ENCODE peak calls at places on chromosomes 16 and 17, in five cellular contexts. V, N, C, W and Q are unnamed samples.

GRCh38 chr17:78105101-78105500 is 23.5 kb downstream of the TMC6 start:
- DNase-seq in W (no peak), C (no peak), V (no peak), N (no peak), Q (no peak)

GRCh38 chr16:75251280-75252048 is at the start of gene BCAR1:
- DNase-seq in N (peak; percentile 96), W (no peak), V (peak; percentile 94), C (no peak), Q (no peak)

GRCh38 chr16:89586853-89587252 is 11.3 kb downstream of the CPNE7 start:
- DNase-seq in V (no peak), N (no peak), W (no peak), C (no peak), Q (no peak)

GRCh38 chr17:39753514-39754160 is 15.9 kb downstream of the GRB7 start:
- DNase-seq in V (peak; percentile 68), W (peak; percentile 59), C (no peak), N (peak; percentile 57), Q (peak; percentile 82)

GRCh38 chr16:90019543-90020259 is 445 bp upstream of the DBNDD1 start:
- DNase-seq in V (no peak), C (peak; percentile 19), N (peak; percentile 70), W (peak; percentile 40), Q (no peak)

GRCh38 chr17:246226-246625 is 64.8 kb upstream of the DOC2B start:
- DNase-seq in V (peak; percentile 31), W (no peak), N (no peak), C (no peak), Q (no peak)

GRCh38 chr17:81052199-81052997 is 17.4 kb downstream of the BAIAP2 start:
- DNase-seq in W (no peak), V (no peak), C (no peak), N (peak; percentile 51), Q (no peak)

GRCh38 chr17:75689441-75689873 is 22.3 kb downstream of the SAP30BP start:
- DNase-seq in N (no peak), W (no peak), V (no peak), C (peak; percentile 48), Q (no peak)

GRCh38 chr17:7219812-7220592 is at the start of the genes ACADVL and DLG4:
- DNase-seq in C (peak; percentile 74), W (peak; percentile 54), V (peak; percentile 96), N (peak; percentile 90), Q (peak; percentile 67)

GRCh38 chr17:82433560-82434215 is 15.3 kb upstream of the OGFOD3 start:
- DNase-seq in W (no peak), N (no peak), V (no peak), C (no peak), Q (no peak)

GRCh38 chr16:27969574-27969973 is 93.9 kb downstream of the GSG1L start:
- DNase-seq in N (no peak), W (no peak), V (no peak), C (no peak), Q (no peak)

GRCh38 chr17:57377094-57377493 is 120.8 kb downstream of the MSI2 start:
- DNase-seq in W (no peak), V (peak; percentile 92), C (no peak), N (no peak), Q (no peak)

GRCh38 chr17:7258731-7259554 is 3.3 kb downstream of the CLDN7 start:
- DNase-seq in W (no peak), V (peak; percentile 90), C (no peak), N (no peak), Q (no peak)

GRCh38 chr16:85778873-85779272 is 20.5 kb downstream of the EMC8 start:
- DNase-seq in V (no peak), C (no peak), N (no peak), W (no peak), Q (no peak)

GRCh38 chr17:80575057-80575875 is 30.6 kb downstream of the RPTOR start:
- DNase-seq in N (peak; percentile 93), V (peak; percentile 75), W (peak; percentile 95), C (peak; percentile 84), Q (peak; percentile 78)

GRCh38 chr17:38591759-38592241 is 14.0 kb downstream of the SRCIN1 start:
- DNase-seq in N (no peak), V (no peak), W (no peak), C (peak; percentile 7), Q (peak; percentile 81)

GRCh38 chr17:40820228-40820838 is 2.1 kb downstream of the KRT10 start:
- DNase-seq in W (no peak), V (no peak), N (no peak), C (no peak), Q (no peak)

GRCh38 chr16:75541236-75541635 is 5.3 kb upstream of the CHST5 start:
- DNase-seq in V (no peak), N (no peak), W (no peak), C (no peak), Q (no peak)

GRCh38 chr16:3096362-3096761 is 2.7 kb downstream of the ZSCAN10 start:
- DNase-seq in C (no peak), N (no peak), W (no peak), V (no peak), Q (no peak)

GRCh38 chr16:75921281-75921680 is 195.0 kb upstream of the CPHXL start:
- DNase-seq in N (peak; percentile 43), V (no peak), W (no peak), C (no peak), Q (no peak)

GRCh38 chr17:12519956-12520594 is 145.6 kb upstream of the MYOCD start:
- DNase-seq in W (no peak), C (no peak), V (no peak), N (no peak), Q (no peak)

GRCh38 chr16:27174007-27174406 is 29.3 kb upstream of the KDM8 start:
- DNase-seq in N (no peak), W (peak; percentile 27), C (peak; percentile 24), V (no peak), Q (peak; percentile 31)

GRCh38 chr17:78458739-78459335 is 80.4 kb downstream of the PGS1 start:
- DNase-seq in W (no peak), N (no peak), V (no peak), C (no peak), Q (no peak)

GRCh38 chr17:65554568-65555223 is 6.8 kb downstream of the AXIN2 start:
- DNase-seq in W (no peak), V (no peak), C (no peak), N (no peak), Q (no peak)

GRCh38 chr16:55665511-55665910 is 9.7 kb downstream of the SLC6A2 start:
- DNase-seq in N (no peak), W (no peak), V (no peak), C (no peak), Q (no peak)

GRCh38 chr16:85556456-85557082 is 56.6 kb upstream of the GSE1 start:
- DNase-seq in W (no peak), V (peak; percentile 63), C (peak; percentile 50), N (peak; percentile 67), Q (peak; percentile 51)

GRCh38 chr16:65600629-65601028 is 478.8 kb upstream of the CDH11 start:
- DNase-seq in N (no peak), V (no peak), C (no peak), W (no peak), Q (no peak)

GRCh38 chr16:4664538-4665418 is 28.6 kb upstream of the NUDT16L1 start:
- DNase-seq in W (peak; percentile 40), V (peak; percentile 94), N (peak; percentile 49), C (peak; percentile 68), Q (peak; percentile 76)

GRCh38 chr16:66295191-66295590 is 71.3 kb upstream of the CDH5 start:
- DNase-seq in W (no peak), C (no peak), V (no peak), N (no peak), Q (no peak)

GRCh38 chr17:33521784-33522183 is 228.7 kb upstream of the ASIC2 start:
- DNase-seq in V (no peak), N (peak; percentile 80), W (no peak), C (no peak), Q (no peak)

GRCh38 chr17:62714016-62714777 is 86.7 kb downstream of the MRC2 start:
- DNase-seq in C (no peak), V (no peak), N (peak; percentile 25), W (no peak), Q (no peak)

GRCh38 chr16:28526201-28527099 is 12.3 kb downstream of the NUPR1 start:
- DNase-seq in N (no peak), V (peak; percentile 86), C (no peak), W (no peak), Q (no peak)

GRCh38 chr16:1407749-1408148 is 6.8 kb downstream of the UNKL start:
- DNase-seq in C (no peak), N (no peak), V (no peak), W (no peak), Q (no peak)

GRCh38 chr16:56709686-56710040 is 20.3 kb upstream of the NUP93 start:
- DNase-seq in W (no peak), C (no peak), N (no peak), V (no peak), Q (no peak)

GRCh38 chr17:49887744-49888360 is 40.0 kb upstream of the TAC4 start:
- DNase-seq in W (no peak), V (no peak), N (no peak), C (no peak), Q (no peak)

GRCh38 chr17:79024901-79025737 is 1.1 kb downstream of the C1QTNF1 start:
- DNase-seq in C (no peak), W (no peak), N (no peak), V (peak; percentile 44), Q (no peak)

GRCh38 chr17:66915204-66915611 is 49.3 kb upstream of the CACNG4 start:
- DNase-seq in N (peak; percentile 71), C (no peak), V (no peak), W (no peak), Q (no peak)

GRCh38 chr17:1160591-1161041 is 19.2 kb downstream of the ABR start:
- DNase-seq in W (no peak), C (no peak), V (no peak), N (peak; percentile 84), Q (no peak)